ENCODE peak calls at places on chromosomes 2 and 18, in eight cellular contexts. One of them, this sample, is unnamed.

GRCh38 chr18:27017901-27018500 is 152.5 kb upstream of the AQP4 start:
- DNase-seq in breast epithelium: no peak
- DNase-seq in uterus: no peak
- DNase-seq in body of pancreas: no peak
- DNase-seq in CD4-positive, alpha-beta memory T cell: no peak
- DNase-seq in esophagus squamous epithelium: no peak
- DNase-seq in Karpas-422: peak; percentile 68
- DNase-seq in fibroblast of lung: no peak
- DNase-seq in this sample: no peak

GRCh38 chr2:62149708-62150107 is 46.2 kb upstream of the B3GNT2 start:
- DNase-seq in breast epithelium: no peak
- DNase-seq in uterus: no peak
- DNase-seq in body of pancreas: no peak
- DNase-seq in CD4-positive, alpha-beta memory T cell: no peak
- DNase-seq in esophagus squamous epithelium: no peak
- DNase-seq in Karpas-422: no peak
- DNase-seq in fibroblast of lung: peak; percentile 95
- DNase-seq in this sample: no peak

GRCh38 chr2:224039770-224040088 is 643 bp upstream of the SERPINE2 start:
- DNase-seq in breast epithelium: no peak
- DNase-seq in uterus: no peak
- DNase-seq in body of pancreas: peak; percentile 13
- DNase-seq in CD4-positive, alpha-beta memory T cell: no peak
- DNase-seq in esophagus squamous epithelium: no peak
- DNase-seq in Karpas-422: no peak
- DNase-seq in fibroblast of lung: no peak
- DNase-seq in this sample: no peak

GRCh38 chr2:74186038-74186437 is 7.4 kb upstream of the MOB1A start:
- DNase-seq in breast epithelium: no peak
- DNase-seq in uterus: no peak
- DNase-seq in body of pancreas: no peak
- DNase-seq in CD4-positive, alpha-beta memory T cell: peak; percentile 38
- DNase-seq in esophagus squamous epithelium: no peak
- DNase-seq in Karpas-422: peak; percentile 94
- DNase-seq in fibroblast of lung: no peak
- DNase-seq in this sample: peak; percentile 73

GRCh38 chr2:57218206-57218605 is 828.4 kb upstream of the VRK2 start:
- DNase-seq in breast epithelium: no peak
- DNase-seq in uterus: no peak
- DNase-seq in body of pancreas: no peak
- DNase-seq in CD4-positive, alpha-beta memory T cell: no peak
- DNase-seq in esophagus squamous epithelium: no peak
- DNase-seq in Karpas-422: no peak
- DNase-seq in fibroblast of lung: no peak
- DNase-seq in this sample: no peak

GRCh38 chr2:28869494-28870145 is 489 bp downstream of the TRMT61B start:
- DNase-seq in breast epithelium: no peak
- DNase-seq in uterus: no peak
- DNase-seq in body of pancreas: no peak
- DNase-seq in CD4-positive, alpha-beta memory T cell: peak; percentile 24
- DNase-seq in esophagus squamous epithelium: no peak
- DNase-seq in Karpas-422: peak; percentile 61
- DNase-seq in fibroblast of lung: no peak
- DNase-seq in this sample: no peak

GRCh38 chr2:127619901-127620705 is 25.9 kb upstream of the GPR17 start:
- DNase-seq in breast epithelium: peak; percentile 17
- DNase-seq in uterus: peak; percentile 7
- DNase-seq in body of pancreas: no peak
- DNase-seq in CD4-positive, alpha-beta memory T cell: no peak
- DNase-seq in esophagus squamous epithelium: no peak
- DNase-seq in Karpas-422: no peak
- DNase-seq in fibroblast of lung: no peak
- DNase-seq in this sample: peak; percentile 38

GRCh38 chr18:56038258-56039030 is 450.5 kb upstream of the TCF4 start:
- DNase-seq in breast epithelium: no peak
- DNase-seq in uterus: no peak
- DNase-seq in body of pancreas: no peak
- DNase-seq in CD4-positive, alpha-beta memory T cell: no peak
- DNase-seq in esophagus squamous epithelium: no peak
- DNase-seq in Karpas-422: no peak
- DNase-seq in fibroblast of lung: no peak
- DNase-seq in this sample: no peak

GRCh38 chr18:9653390-9653789 is 39.0 kb upstream of the PPP4R1 start:
- DNase-seq in breast epithelium: peak; percentile 94
- DNase-seq in uterus: no peak
- DNase-seq in body of pancreas: peak; percentile 80
- DNase-seq in CD4-positive, alpha-beta memory T cell: no peak
- DNase-seq in esophagus squamous epithelium: no peak
- DNase-seq in Karpas-422: peak; percentile 28
- DNase-seq in fibroblast of lung: peak; percentile 30
- DNase-seq in this sample: peak; percentile 83

GRCh38 chr18:46072959-46073358 is 899 bp upstream of the PSTPIP2 start:
- DNase-seq in breast epithelium: no peak
- DNase-seq in uterus: no peak
- DNase-seq in body of pancreas: no peak
- DNase-seq in CD4-positive, alpha-beta memory T cell: no peak
- DNase-seq in esophagus squamous epithelium: no peak
- DNase-seq in Karpas-422: peak; percentile 36
- DNase-seq in fibroblast of lung: no peak
- DNase-seq in this sample: no peak

DNA sequence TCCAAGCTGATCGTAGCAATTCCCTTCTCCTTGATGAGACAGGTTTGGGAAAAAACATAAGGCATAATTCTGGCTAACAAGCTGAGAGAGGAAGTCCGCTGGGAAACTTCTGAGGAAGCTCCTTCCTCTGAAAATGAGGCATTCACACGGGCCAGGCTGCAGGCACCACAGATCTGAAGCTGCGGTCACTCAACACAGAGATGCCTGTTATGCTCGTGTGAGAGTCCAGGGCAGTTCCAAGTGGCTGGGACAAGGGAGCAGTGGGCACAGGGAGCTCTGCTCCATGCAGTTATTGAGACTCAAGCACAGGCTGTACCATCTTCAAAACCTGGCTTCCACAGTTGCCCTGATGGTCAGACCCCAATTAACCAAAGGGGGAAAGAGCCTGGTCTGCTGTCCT is 200.9 kb upstream of the ID2 start:
- DNase-seq in breast epithelium: peak; percentile 2
- DNase-seq in uterus: no peak
- DNase-seq in body of pancreas: no peak
- DNase-seq in CD4-positive, alpha-beta memory T cell: no peak
- DNase-seq in esophagus squamous epithelium: no peak
- DNase-seq in Karpas-422: no peak
- DNase-seq in fibroblast of lung: no peak
- DNase-seq in this sample: no peak
- H3K4me1 ChIP-seq in breast epithelium: no peaks in the 10 kb centered on the region
- H3K4me1 ChIP-seq in uterus: no peaks in the 10 kb centered on the region
- H3K4me1 ChIP-seq in body of pancreas: peaks cover 32% of the 10 kb centered on the region
- H3K4me1 ChIP-seq in CD4-positive, alpha-beta memory T cell: peaks cover 92% of the 10 kb centered on the region
- H3K4me1 ChIP-seq in esophagus squamous epithelium: peaks cover 19% of the 10 kb centered on the region
- H3K4me1 ChIP-seq in Karpas-422: peaks cover 50% of the 10 kb centered on the region
- H3K4me1 ChIP-seq in fibroblast of lung: no peaks in the 10 kb centered on the region
- H3K4me1 ChIP-seq in this sample: no peaks in the 10 kb centered on the region

DNA sequence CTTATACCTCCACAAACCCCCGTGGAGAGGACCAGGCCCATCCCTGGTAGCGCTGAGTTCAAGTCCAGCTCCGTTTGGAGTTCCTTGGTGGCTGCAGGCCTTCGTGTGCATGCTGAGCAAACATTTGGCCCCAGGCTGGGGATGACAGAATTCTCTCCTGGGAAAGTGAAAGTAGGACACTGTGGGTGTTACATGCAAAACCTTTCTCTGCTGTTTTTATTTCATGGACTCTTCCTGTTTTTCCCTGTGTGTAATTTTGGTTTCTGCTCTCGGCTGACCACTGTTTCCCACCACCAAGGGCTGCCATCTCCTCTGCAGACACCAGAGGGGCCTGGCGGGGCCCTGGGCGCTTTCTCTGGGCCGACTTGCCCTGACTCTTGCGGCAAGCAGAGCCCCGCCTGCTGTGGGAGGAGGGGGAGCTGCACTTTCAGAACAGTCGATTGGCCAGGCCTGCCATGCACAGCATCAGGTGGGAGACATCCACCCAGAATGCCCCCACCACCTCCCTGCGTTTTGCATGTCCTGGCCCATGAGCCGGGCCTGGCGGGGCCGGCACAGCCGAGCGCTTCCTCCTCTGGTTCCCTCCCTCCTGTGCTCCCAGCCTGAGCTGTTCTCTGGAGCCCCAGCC is 102.4 kb downstream of the CABLES1 start:
- DNase-seq in breast epithelium: peak; percentile 71
- DNase-seq in uterus: peak; percentile 70
- DNase-seq in body of pancreas: no peak
- DNase-seq in CD4-positive, alpha-beta memory T cell: peak; percentile 15
- DNase-seq in esophagus squamous epithelium: no peak
- DNase-seq in Karpas-422: peak; percentile 69
- DNase-seq in fibroblast of lung: peak; percentile 41
- DNase-seq in this sample: peak; percentile 87
- H3K4me1 ChIP-seq in breast epithelium: peaks cover 13% of the 10 kb centered on the region
- H3K4me1 ChIP-seq in uterus: no peaks in the 10 kb centered on the region
- H3K4me1 ChIP-seq in body of pancreas: no peaks in the 10 kb centered on the region
- H3K4me1 ChIP-seq in CD4-positive, alpha-beta memory T cell: peaks cover 20% of the 10 kb centered on the region
- H3K4me1 ChIP-seq in esophagus squamous epithelium: peaks cover 12% of the 10 kb centered on the region
- H3K4me1 ChIP-seq in Karpas-422: peaks cover 66% of the 10 kb centered on the region
- H3K4me1 ChIP-seq in fibroblast of lung: peaks cover 5% of the 10 kb centered on the region
- H3K4me1 ChIP-seq in this sample: no peaks in the 10 kb centered on the region

GRCh38 chr2:58553937-58554336 is 312.8 kb upstream of the FANCL start:
- DNase-seq in breast epithelium: no peak
- DNase-seq in uterus: no peak
- DNase-seq in body of pancreas: peak; percentile 13
- DNase-seq in CD4-positive, alpha-beta memory T cell: no peak
- DNase-seq in esophagus squamous epithelium: no peak
- DNase-seq in Karpas-422: peak; percentile 52
- DNase-seq in fibroblast of lung: peak; percentile 9
- DNase-seq in this sample: no peak
- H3K4me1 ChIP-seq in breast epithelium: no peaks in the 10 kb centered on the region
- H3K4me1 ChIP-seq in uterus: no peaks in the 10 kb centered on the region
- H3K4me1 ChIP-seq in body of pancreas: no peaks in the 10 kb centered on the region
- H3K4me1 ChIP-seq in CD4-positive, alpha-beta memory T cell: no peaks in the 10 kb centered on the region
- H3K4me1 ChIP-seq in esophagus squamous epithelium: no peaks in the 10 kb centered on the region
- H3K4me1 ChIP-seq in Karpas-422: no peaks in the 10 kb centered on the region
- H3K4me1 ChIP-seq in fibroblast of lung: no peaks in the 10 kb centered on the region
- H3K4me1 ChIP-seq in this sample: no peaks in the 10 kb centered on the region

GRCh38 chr18:74610216-74610615 is 12.5 kb downstream of the ZNF407 start:
- DNase-seq in breast epithelium: no peak
- DNase-seq in uterus: no peak
- DNase-seq in body of pancreas: no peak
- DNase-seq in CD4-positive, alpha-beta memory T cell: no peak
- DNase-seq in esophagus squamous epithelium: no peak
- DNase-seq in Karpas-422: no peak
- DNase-seq in fibroblast of lung: no peak
- DNase-seq in this sample: no peak

GRCh38 chr18:74604774-74605173 is 7.1 kb downstream of the ZNF407 start:
- DNase-seq in breast epithelium: no peak
- DNase-seq in uterus: no peak
- DNase-seq in body of pancreas: no peak
- DNase-seq in CD4-positive, alpha-beta memory T cell: no peak
- DNase-seq in esophagus squamous epithelium: no peak
- DNase-seq in Karpas-422: no peak
- DNase-seq in fibroblast of lung: peak; percentile 42
- DNase-seq in this sample: no peak

GRCh38 chr18:74608681-74609080 is 11.0 kb downstream of the ZNF407 start:
- DNase-seq in breast epithelium: no peak
- DNase-seq in uterus: no peak
- DNase-seq in body of pancreas: no peak
- DNase-seq in CD4-positive, alpha-beta memory T cell: no peak
- DNase-seq in esophagus squamous epithelium: no peak
- DNase-seq in Karpas-422: no peak
- DNase-seq in fibroblast of lung: no peak
- DNase-seq in this sample: no peak

GRCh38 chr18:74609535-74609934 is 11.9 kb downstream of the ZNF407 start:
- DNase-seq in breast epithelium: no peak
- DNase-seq in uterus: no peak
- DNase-seq in body of pancreas: no peak
- DNase-seq in CD4-positive, alpha-beta memory T cell: no peak
- DNase-seq in esophagus squamous epithelium: no peak
- DNase-seq in Karpas-422: no peak
- DNase-seq in fibroblast of lung: peak; percentile 49
- DNase-seq in this sample: no peak

GRCh38 chr18:74604366-74604765 is 6.7 kb downstream of the ZNF407 start:
- DNase-seq in breast epithelium: no peak
- DNase-seq in uterus: no peak
- DNase-seq in body of pancreas: no peak
- DNase-seq in CD4-positive, alpha-beta memory T cell: no peak
- DNase-seq in esophagus squamous epithelium: no peak
- DNase-seq in Karpas-422: no peak
- DNase-seq in fibroblast of lung: no peak
- DNase-seq in this sample: no peak
- H3K4me1 ChIP-seq in breast epithelium: no peaks in the 10 kb centered on the region
- H3K4me1 ChIP-seq in uterus: no peaks in the 10 kb centered on the region
- H3K4me1 ChIP-seq in body of pancreas: no peaks in the 10 kb centered on the region
- H3K4me1 ChIP-seq in CD4-positive, alpha-beta memory T cell: peaks cover 9% of the 10 kb centered on the region
- H3K4me1 ChIP-seq in esophagus squamous epithelium: peaks cover 3% of the 10 kb centered on the region
- H3K4me1 ChIP-seq in Karpas-422: peaks cover 2% of the 10 kb centered on the region
- H3K4me1 ChIP-seq in fibroblast of lung: peaks cover 3% of the 10 kb centered on the region
- H3K4me1 ChIP-seq in this sample: no peaks in the 10 kb centered on the region

GRCh38 chr2:101706121-101706818 is 8.8 kb downstream of the MAP4K4 start:
- DNase-seq in breast epithelium: no peak
- DNase-seq in uterus: no peak
- DNase-seq in body of pancreas: no peak
- DNase-seq in CD4-positive, alpha-beta memory T cell: no peak
- DNase-seq in esophagus squamous epithelium: no peak
- DNase-seq in Karpas-422: no peak
- DNase-seq in fibroblast of lung: no peak
- DNase-seq in this sample: no peak

GRCh38 chr2:101706819-101707177 is 9.3 kb downstream of the MAP4K4 start:
- DNase-seq in breast epithelium: no peak
- DNase-seq in uterus: no peak
- DNase-seq in body of pancreas: no peak
- DNase-seq in CD4-positive, alpha-beta memory T cell: peak; percentile 65
- DNase-seq in esophagus squamous epithelium: no peak
- DNase-seq in Karpas-422: no peak
- DNase-seq in fibroblast of lung: no peak
- DNase-seq in this sample: no peak

GRCh38 chr2:101710036-101710689 is 12.7 kb downstream of the MAP4K4 start:
- DNase-seq in breast epithelium: no peak
- DNase-seq in uterus: no peak
- DNase-seq in body of pancreas: no peak
- DNase-seq in CD4-positive, alpha-beta memory T cell: no peak
- DNase-seq in esophagus squamous epithelium: no peak
- DNase-seq in Karpas-422: no peak
- DNase-seq in fibroblast of lung: peak; percentile 24
- DNase-seq in this sample: no peak

GRCh38 chr2:101714098-101714497 is 16.6 kb downstream of the MAP4K4 start:
- DNase-seq in breast epithelium: no peak
- DNase-seq in uterus: no peak
- DNase-seq in body of pancreas: no peak
- DNase-seq in CD4-positive, alpha-beta memory T cell: no peak
- DNase-seq in esophagus squamous epithelium: no peak
- DNase-seq in Karpas-422: no peak
- DNase-seq in fibroblast of lung: no peak
- DNase-seq in this sample: no peak

GRCh38 chr2:101710690-101711318 is 13.3 kb downstream of the MAP4K4 start:
- DNase-seq in breast epithelium: no peak
- DNase-seq in uterus: no peak
- DNase-seq in body of pancreas: no peak
- DNase-seq in CD4-positive, alpha-beta memory T cell: no peak
- DNase-seq in esophagus squamous epithelium: no peak
- DNase-seq in Karpas-422: no peak
- DNase-seq in fibroblast of lung: peak; percentile 39
- DNase-seq in this sample: no peak
- H3K4me1 ChIP-seq in breast epithelium: no peaks in the 10 kb centered on the region
- H3K4me1 ChIP-seq in uterus: no peaks in the 10 kb centered on the region
- H3K4me1 ChIP-seq in body of pancreas: peaks cover 46% of the 10 kb centered on the region
- H3K4me1 ChIP-seq in CD4-positive, alpha-beta memory T cell: peaks cover 96% of the 10 kb centered on the region
- H3K4me1 ChIP-seq in esophagus squamous epithelium: peaks cover 34% of the 10 kb centered on the region
- H3K4me1 ChIP-seq in Karpas-422: peaks cover 7% of the 10 kb centered on the region
- H3K4me1 ChIP-seq in fibroblast of lung: peaks cover 10% of the 10 kb centered on the region
- H3K4me1 ChIP-seq in this sample: peaks cover 4% of the 10 kb centered on the region

GRCh38 chr2:240701091-240701735 is 9.5 kb downstream of the AQP12A start:
- DNase-seq in breast epithelium: no peak
- DNase-seq in uterus: no peak
- DNase-seq in body of pancreas: peak; percentile 12
- DNase-seq in CD4-positive, alpha-beta memory T cell: no peak
- DNase-seq in esophagus squamous epithelium: no peak
- DNase-seq in Karpas-422: no peak
- DNase-seq in fibroblast of lung: no peak
- DNase-seq in this sample: peak; percentile 47
- H3K4me1 ChIP-seq in breast epithelium: no peaks in the 10 kb centered on the region
- H3K4me1 ChIP-seq in uterus: no peaks in the 10 kb centered on the region
- H3K4me1 ChIP-seq in body of pancreas: peaks cover 11% of the 10 kb centered on the region
- H3K4me1 ChIP-seq in CD4-positive, alpha-beta memory T cell: peaks cover 19% of the 10 kb centered on the region
- H3K4me1 ChIP-seq in esophagus squamous epithelium: no peaks in the 10 kb centered on the region
- H3K4me1 ChIP-seq in Karpas-422: no peaks in the 10 kb centered on the region
- H3K4me1 ChIP-seq in fibroblast of lung: no peaks in the 10 kb centered on the region
- H3K4me1 ChIP-seq in this sample: no peaks in the 10 kb centered on the region